ENCODE peak calls at places on chromosome 6, in six cellular contexts. T is stomach, D is fibroblast of mammary gland, Z is WTC11, O is HFF-Myc, M is astrocyte. N is an unnamed sample.

GRCh38 chr6:20575691-20576451 is 41.6 kb downstream of the CDKAL1 start:
- DNase-seq in T (no peak), D (no peak), Z (no peak), O (no peak), M (no peak), N (no peak)

GRCh38 chr6:170150590-170150945 is 140.3 kb downstream of the DLL1 start:
- DNase-seq in T (no peak), D (no peak), Z (no peak), O (no peak), M (no peak), N (no peak)

GRCh38 chr6:26307830-26308229 is 57.2 kb upstream of the BTN3A2 start:
- DNase-seq in T (no peak), D (no peak), Z (no peak), O (no peak), M (no peak), N (no peak)

GRCh38 chr6:71250050-71250689 is 38.4 kb upstream of the OGFRL1 start:
- DNase-seq in T (no peak), D (peak; percentile 92), Z (no peak), O (peak; percentile 38), M (peak; percentile 74), N (peak; percentile 92)

GRCh38 chr6:110513001-110513400 is 36.6 kb upstream of the SLC22A16 start:
- DNase-seq in T (no peak), D (peak; percentile 52), Z (no peak), O (no peak), M (no peak), N (peak; percentile 79)

GRCh38 chr6:7691675-7692452 is 34.0 kb upstream of the BMP6 start:
- DNase-seq in T (no peak), D (peak; percentile 77), Z (no peak), O (no peak), M (peak; percentile 60), N (peak; percentile 53)

GRCh38 chr6:138455746-138456392 is 43.4 kb downstream of the NHSL1 start:
- DNase-seq in T (no peak), D (peak; percentile 82), Z (no peak), O (no peak), M (peak; percentile 71), N (peak; percentile 44)

GRCh38 chr6:70905676-70906075 is 51.2 kb downstream of the B3GAT2 start:
- DNase-seq in T (no peak), D (no peak), Z (no peak), O (no peak), M (no peak), N (no peak)

GRCh38 chr6:137033828-137034227 is 10.9 kb downstream of the IL20RA start:
- DNase-seq in T (no peak), D (no peak), Z (no peak), O (no peak), M (peak; percentile 75), N (peak; percentile 17)

GRCh38 chr6:166485651-166486535 is 100.6 kb downstream of the RAMACL start:
- DNase-seq in T (no peak), D (no peak), Z (no peak), O (no peak), M (no peak), N (no peak)

GRCh38 chr6:149450679-149451360 is 34.0 kb downstream of the ZC3H12D start:
- DNase-seq in T (peak; percentile 50), D (no peak), Z (peak; percentile 54), O (no peak), M (no peak), N (no peak)

DNA sequence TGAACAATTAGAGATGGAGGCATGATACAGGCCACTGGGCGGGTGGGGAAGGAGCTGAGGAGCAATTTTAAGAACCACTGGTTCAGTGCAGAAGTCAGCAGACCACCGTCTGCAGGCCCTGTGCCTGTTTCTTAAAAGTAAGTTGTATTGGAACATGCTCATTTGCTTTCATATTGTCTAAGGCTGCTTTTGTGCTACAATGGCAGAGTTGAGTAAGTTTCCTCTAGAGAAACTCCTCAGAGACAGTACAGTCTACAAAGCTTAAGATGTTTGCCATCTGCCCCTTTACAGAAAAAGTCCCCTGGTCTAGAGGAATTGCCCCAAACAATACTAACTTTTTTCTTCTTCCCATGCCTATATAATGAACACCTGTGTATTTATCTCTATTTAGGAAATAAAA is 28.5 kb upstream of the UBE2J1 start:
- DNase-seq in T (no peak), D (no peak), Z (no peak), O (no peak), M (no peak), N (no peak)
- TF ChIP-seq CTCF in T (no peak), D (no peak), Z (no peak), O (no peak), M (no peak), N (no peak)

GRCh38 chr6:84870693-84871092 is 106.3 kb upstream of the TBX18 start:
- DNase-seq in T (no peak), D (no peak), Z (no peak), O (no peak), M (no peak), N (no peak)
- TF ChIP-seq CTCF in T (no peak), D (no peak), Z (no peak), O (no peak), M (no peak), N (peak; percentile 13)

GRCh38 chr6:117265425-117266266 is at the start of gene VGLL2:
- DNase-seq in T (no peak), D (peak; percentile 38), Z (peak; percentile 68), O (no peak), M (peak; percentile 25), N (peak; percentile 27)
- TF ChIP-seq CTCF in T (no peak), D (no peak), Z (no peak), O (no peak), M (no peak), N (no peak)

GRCh38 chr6:125957845-125958244 is 1.3 kb downstream of the HINT3 start:
- DNase-seq in T (no peak), D (peak; percentile 71), Z (no peak), O (no peak), M (peak; percentile 14), N (peak; percentile 78)

GRCh38 chr6:125957391-125957693 is 772 bp downstream of the HINT3 start:
- DNase-seq in T (no peak), D (no peak), Z (no peak), O (no peak), M (no peak), N (no peak)

GRCh38 chr6:125953502-125953875 is 3.1 kb upstream of the HINT3 start:
- DNase-seq in T (peak; percentile 78), D (no peak), Z (peak; percentile 75), O (no peak), M (no peak), N (no peak)

GRCh38 chr6:125954735-125955410 is 1.7 kb upstream of the HINT3 start:
- DNase-seq in T (no peak), D (no peak), Z (no peak), O (no peak), M (no peak), N (no peak)

GRCh38 chr6:125956506-125957390 is at the start of gene HINT3:
- DNase-seq in T (peak; percentile 99), D (peak; percentile 98), Z (peak; percentile 99), O (peak; percentile 93), M (peak; percentile 94), N (peak; percentile 98)
- TF ChIP-seq CTCF in T (no peak), D (peak; percentile 85), Z (peak; percentile 88), O (peak; percentile 98), M (peak; percentile 90), N (peak; percentile 96)

DNA sequence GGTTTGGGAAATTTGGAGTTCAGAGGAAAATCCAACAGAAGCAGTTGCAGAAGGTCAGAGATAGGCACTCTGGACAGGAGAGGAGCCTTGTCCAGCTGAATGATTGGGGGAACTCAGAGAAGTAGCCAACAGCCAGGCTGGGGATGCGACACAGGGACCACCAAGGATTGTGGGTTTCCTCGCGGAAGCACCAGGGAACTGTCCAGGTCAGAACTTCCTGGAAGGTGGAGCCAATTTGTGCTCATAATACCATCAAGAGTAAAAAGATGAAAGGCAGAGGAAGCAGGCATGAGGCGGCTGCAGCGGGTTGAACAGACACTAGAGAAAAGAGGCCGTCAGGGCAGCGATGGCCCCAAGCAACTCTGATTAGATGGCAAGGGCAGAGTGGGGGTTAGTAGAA is 33.7 kb downstream of the MDFI start:
- DNase-seq in T (no peak), D (no peak), Z (no peak), O (no peak), M (no peak), N (no peak)
- TF ChIP-seq CTCF in T (no peak), D (no peak), Z (no peak), O (no peak), M (no peak), N (no peak)

GRCh38 chr6:16822975-16823374 is 61.7 kb upstream of the ATXN1 start:
- DNase-seq in T (no peak), D (no peak), Z (no peak), O (no peak), M (no peak), N (no peak)
- TF ChIP-seq CTCF in T (no peak), D (no peak), Z (no peak), O (no peak), M (no peak), N (no peak)

GRCh38 chr6:43511824-43512415 is 1.8 kb upstream of the LRRC73 start:
- DNase-seq in T (no peak), D (no peak), Z (no peak), O (no peak), M (no peak), N (no peak)
- TF ChIP-seq CTCF in T (no peak), D (no peak), Z (no peak), O (no peak), M (no peak), N (no peak)

N was measured in choroid plexus epithelial cell.